ENCODE peak calls at places on chromosome 5, in nine cellular contexts. H, T, L, A, K, O, B, I and N are unnamed samples.

GRCh38 chr5:92544567-92544966 is 1036.5 kb downstream of the NR2F1-AS1 start:
- DNase-seq in B (no peak), K (no peak), I (no peak), T (no peak), H (no peak), O (no peak), A (no peak), L (no peak), N (no peak)

GRCh38 chr5:40796487-40796889 is 1.7 kb downstream of the PRKAA1 start:
- DNase-seq in T (peak), K (no peak), O (no peak), L (no peak), I (no peak), A (no peak), B (no peak), H (no peak), N (no peak)

GRCh38 chr5:129118405-129118804 is 23.9 kb downstream of the ISOC1 start:
- DNase-seq in B (no peak), O (no peak), T (no peak), H (no peak), L (no peak), I (no peak), A (no peak), K (no peak), N (no peak)

GRCh38 chr5:96940586-96940985 is 4.7 kb downstream of the LNPEP start:
- DNase-seq in T (no peak), B (no peak), I (no peak), A (no peak), H (no peak), L (no peak), O (no peak), K (no peak), N (no peak)

GRCh38 chr5:96733771-96734498 is 71.8 kb downstream of the CAST start:
- DNase-seq in L (peak), T (no peak), A (peak), H (no peak), O (no peak), K (no peak), B (peak), I (no peak), N (peak)

GRCh38 chr5:55324815-55325418 is 17.1 kb downstream of the MTREX start:
- DNase-seq in K (no peak), O (no peak), A (peak), L (peak), H (no peak), B (no peak), T (no peak), I (no peak), N (no peak)

GRCh38 chr5:178425621-178426068 is 164.5 kb downstream of the COL23A1 start:
- DNase-seq in A (no peak), O (no peak), K (no peak), B (no peak), T (no peak), I (no peak), H (no peak), L (no peak), N (no peak)

GRCh38 chr5:135333737-135334515 is 65.1 kb downstream of the MACROH2A1 start:
- DNase-seq in I (no peak), T (no peak), A (no peak), L (no peak), B (no peak), O (peak), H (no peak), K (no peak), N (no peak)

GRCh38 chr5:175728316-175728715 is 70.4 kb downstream of the HRH2 start:
- DNase-seq in H (no peak), O (peak), T (no peak), B (no peak), K (peak), I (no peak), L (no peak), A (no peak), N (peak)

GRCh38 chr5:119022017-119022745 is 33.8 kb upstream of the DTWD2 start:
- DNase-seq in I (no peak), H (no peak), A (no peak), O (no peak), K (no peak), B (no peak), T (peak), L (peak), N (no peak)

GRCh38 chr5:62256161-62257017 is 49.6 kb upstream of the KIF2A start:
- DNase-seq in B (no peak), K (no peak), A (no peak), H (no peak), I (no peak), T (no peak), O (no peak), L (no peak), N (no peak)

GRCh38 chr5:64625678-64626077 is 64.6 kb upstream of the SHISAL2B start:
- DNase-seq in H (no peak), A (no peak), I (no peak), K (no peak), B (no peak), O (no peak), L (no peak), T (no peak), N (no peak)

GRCh38 chr5:40121236-40121635 is 558.5 kb upstream of the PTGER4 start:
- DNase-seq in K (no peak), T (no peak), I (no peak), O (no peak), B (no peak), A (no peak), H (no peak), L (no peak), N (no peak)

GRCh38 chr5:51731641-51732040 is 348.4 kb downstream of the ISL1 start:
- DNase-seq in L (no peak), O (no peak), A (no peak), B (no peak), H (no peak), K (no peak), I (no peak), T (no peak), N (no peak)

GRCh38 chr5:1028481-1029269 is 20.1 kb downstream of the NKD2 start:
- DNase-seq in L (no peak), H (no peak), I (no peak), O (peak), K (no peak), B (no peak), A (no peak), T (no peak), N (no peak)

GRCh38 chr5:168104811-168105481 is 186.5 kb upstream of the WWC1 start:
- DNase-seq in O (no peak), H (no peak), I (no peak), B (no peak), L (peak), K (no peak), A (no peak), T (no peak), N (no peak)

GRCh38 chr5:113447651-113448050 is 12.9 kb upstream of the TSSK1B start:
- DNase-seq in H (no peak), T (no peak), B (no peak), L (peak), K (no peak), O (no peak), I (no peak), A (no peak), N (no peak)

GRCh38 chr5:62312036-62312435 is 6.0 kb downstream of the KIF2A start:
- DNase-seq in T (no peak), I (no peak), L (no peak), O (no peak), B (no peak), H (no peak), K (no peak), A (no peak), N (no peak)

GRCh38 chr5:123422433-123423277 is 548 bp downstream of the CEP120 start:
- DNase-seq in O (no peak), T (no peak), I (no peak), B (peak), L (no peak), H (peak), K (no peak), A (no peak), N (no peak)
- TF ChIP-seq POLR2AphosphoS5 in O (no peak), T (no peak), I (no peak), B (no peak), L (no peak), H (no peak), K (no peak), A (no peak), N (no peak)

GRCh38 chr5:66595877-66596790 is at the start of gene MAST4:
- DNase-seq in O (peak), A (peak), I (peak), B (peak), K (peak), L (peak), T (peak), H (peak), N (peak)
- TF ChIP-seq POLR2AphosphoS5 in O (no peak), A (no peak), I (no peak), B (peak), K (no peak), L (peak), T (no peak), H (no peak), N (no peak)

GRCh38 chr5:181069767-181070491 is 29.9 kb downstream of the BTNL9 start:
- DNase-seq in O (no peak), T (no peak), A (no peak), L (peak), B (no peak), I (no peak), H (no peak), K (no peak), N (no peak)
- TF ChIP-seq POLR2AphosphoS5 in O (no peak), T (no peak), A (no peak), L (peak), B (no peak), I (no peak), H (no peak), K (no peak), N (no peak)

GRCh38 chr5:56350030-56350594 is 117.0 kb upstream of the ANKRD55 start:
- DNase-seq in A (peak), L (no peak), K (no peak), O (no peak), H (no peak), T (no peak), B (no peak), I (no peak), N (no peak)

GRCh38 chr5:56346717-56347116 is 113.6 kb upstream of the ANKRD55 start:
- DNase-seq in A (no peak), O (no peak), L (no peak), K (no peak), T (no peak), B (no peak), I (no peak), H (no peak), N (no peak)

GRCh38 chr5:56352808-56353590 is 119.9 kb upstream of the ANKRD55 start:
- DNase-seq in H (no peak), I (no peak), B (no peak), O (no peak), T (no peak), L (no peak), A (no peak), K (no peak), N (no peak)

GRCh38 chr5:56349461-56349860 is 116.3 kb upstream of the ANKRD55 start:
- DNase-seq in B (no peak), K (no peak), L (no peak), H (no peak), I (no peak), A (no peak), O (no peak), T (no peak), N (no peak)

DNA sequence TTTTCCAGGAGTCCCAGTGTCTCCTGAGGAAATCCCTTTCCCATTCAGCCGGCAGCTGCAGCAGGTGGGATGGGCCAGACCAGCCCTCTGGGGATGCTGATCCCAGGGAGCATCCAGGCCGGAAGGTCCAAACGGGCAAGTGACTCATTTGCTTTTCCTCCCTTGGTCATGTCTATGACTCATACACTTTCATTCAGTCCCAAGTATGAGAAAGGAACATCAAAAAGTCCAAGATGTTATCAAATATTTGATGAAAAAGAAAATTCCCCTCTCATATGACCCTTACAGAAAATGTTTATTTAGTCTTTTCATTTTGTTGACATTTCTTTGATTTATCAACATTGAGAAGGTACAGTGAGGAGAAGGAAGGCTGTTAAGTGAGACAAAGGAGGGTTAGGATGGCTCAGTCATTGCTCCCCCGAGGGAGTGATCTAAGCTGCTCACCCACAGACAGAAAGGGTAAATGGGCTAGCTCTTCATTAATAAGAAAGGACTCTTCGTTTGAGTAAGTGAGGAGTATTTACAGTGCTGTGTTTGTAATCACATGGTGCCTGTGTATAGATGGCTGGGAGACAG is 117.6 kb upstream of the ANKRD55 start:
- DNase-seq in O (peak), T (no peak), L (no peak), I (no peak), K (peak), A (peak), B (no peak), H (no peak), N (peak)
- TF ChIP-seq POLR2AphosphoS5 in O (no peak), T (no peak), L (no peak), I (no peak), K (no peak), A (no peak), B (peak), H (no peak), N (peak)